ENCODE peak calls at places on chromosomes 12 and 14, in ten cellular contexts. Y is mucosa of descending colon; A is CD8-positive, alpha-beta T cell; J is gastrocnemius medialis; Q is mesenchymal stem cell; F is A549; H is SJCRH30; T is CD4-positive, alpha-beta memory T cell; G is PC-9; Z is K562. V is an unnamed sample. For H3K4me1 and H3K9me3, the result is how much of the 10 kb centered on the place peaks cover.

GRCh38 chr14:105974902-105975301 is 448.5 kb downstream of the TMEM121 start:
- DNase-seq in Y (peak), A (peak), J (no peak), Q (no peak), F (no peak), H (peak), T (peak), G (no peak), Z (peak), V (peak)

GRCh38 chr12:62466018-62466595 is 519 bp upstream of the MON2 start:
- DNase-seq in Y (peak), A (peak), J (peak), Q (peak), F (peak), H (peak), T (no peak), G (peak), Z (peak), V (peak)

GRCh38 chr14:71932229-71932951 is at the start of gene RGS6:
- DNase-seq in Y (peak), A (no peak), J (no peak), Q (no peak), F (no peak), H (no peak), T (no peak), G (no peak), Z (no peak), V (peak)

GRCh38 chr14:105911006-105911847 is 384.8 kb downstream of the TMEM121 start:
- DNase-seq in Y (no peak), A (no peak), J (no peak), Q (no peak), F (no peak), H (no peak), T (no peak), G (no peak), Z (no peak), V (no peak)

GRCh38 chr14:102479777-102480176 is 29.8 kb downstream of the ANKRD9 start:
- DNase-seq in Y (peak), A (no peak), J (peak), Q (peak), F (no peak), H (no peak), T (no peak), G (no peak), Z (no peak), V (peak)

GRCh38 chr12:110874781-110875180 is 28.0 kb downstream of the CCDC63 start:
- DNase-seq in Y (no peak), A (no peak), J (no peak), Q (no peak), F (no peak), H (no peak), T (no peak), G (no peak), Z (no peak), V (no peak)

GRCh38 chr14:100293497-100294212 is 12.6 kb downstream of the SLC25A29 start:
- DNase-seq in Y (no peak), A (no peak), J (peak), Q (no peak), F (no peak), H (no peak), T (no peak), G (no peak), Z (no peak), V (no peak)

GRCh38 chr14:93619176-93619793 is 169.0 kb downstream of the PRIMA1 start:
- DNase-seq in Y (peak), A (no peak), J (no peak), Q (peak), F (peak), H (peak), T (no peak), G (peak), Z (peak), V (peak)

GRCh38 chr14:94748667-94749347 is 21.1 kb downstream of the GSC start:
- DNase-seq in Y (peak), A (no peak), J (no peak), Q (no peak), F (peak), H (peak), T (no peak), G (peak), Z (peak), V (peak)

GRCh38 chr14:22391908-22392307 is 197.1 kb downstream of the DAD1 start:
- DNase-seq in Y (peak), A (no peak), J (no peak), Q (peak), F (peak), H (peak), T (no peak), G (peak), Z (peak), V (peak)

GRCh38 chr12:67456281-67456918 is 187.2 kb downstream of the CAND1 start:
- DNase-seq in Y (no peak), A (no peak), J (no peak), Q (peak), F (no peak), H (peak), T (no peak), G (peak), Z (no peak), V (no peak)

GRCh38 chr14:29005647-29006046 is 239.1 kb downstream of the FOXG1 start:
- DNase-seq in Y (no peak), A (no peak), J (no peak), Q (no peak), F (no peak), H (no peak), T (no peak), G (no peak), Z (no peak), V (no peak)

GRCh38 chr14:72599579-72600470 is 294.1 kb downstream of the DPF3 start:
- DNase-seq in Y (no peak), A (no peak), J (no peak), Q (no peak), F (no peak), H (no peak), T (no peak), G (no peak), Z (peak), V (peak)

GRCh38 chr12:54016478-54016964 is 7.7 kb downstream of the HOXC8 start:
- DNase-seq in Y (peak), A (no peak), J (no peak), Q (peak), F (peak), H (peak), T (no peak), G (no peak), Z (no peak), V (peak)

GRCh38 chr14:30521899-30522736 is 36.8 kb upstream of the G2E3 start:
- DNase-seq in Y (no peak), A (no peak), J (no peak), Q (peak), F (peak), H (peak), T (peak), G (no peak), Z (peak), V (no peak)

GRCh38 chr12:111636209-111636928 is 37.3 kb upstream of the ATXN2 start:
- DNase-seq in Y (peak), A (no peak), J (peak), Q (no peak), F (no peak), H (peak), T (no peak), G (no peak), Z (peak), V (peak)

GRCh38 chr12:41739066-41739465 is 405.6 kb downstream of the GXYLT1 start:
- DNase-seq in Y (no peak), A (no peak), J (no peak), Q (no peak), F (no peak), H (no peak), T (no peak), G (no peak), Z (no peak), V (no peak)

GRCh38 chr12:82474798-82475184 is 116.5 kb downstream of the METTL25 start:
- DNase-seq in Y (no peak), A (no peak), J (no peak), Q (no peak), F (no peak), H (no peak), T (no peak), G (no peak), Z (no peak), V (no peak)

GRCh38 chr14:36690301-36691020 is 28.8 kb downstream of the PAX9 start:
- DNase-seq in Y (no peak), A (no peak), J (no peak), Q (peak), F (peak), H (no peak), T (no peak), G (peak), Z (no peak), V (no peak)

GRCh38 chr12:52455818-52456217 is 3.9 kb upstream of the KRT6B start:
- DNase-seq in Y (no peak), A (no peak), J (no peak), Q (no peak), F (no peak), H (no peak), T (no peak), G (no peak), Z (no peak), V (no peak)

GRCh38 chr12:96396914-96397313 is 3.3 kb downstream of the CDK17 start:
- DNase-seq in Y (no peak), A (no peak), J (no peak), Q (no peak), F (no peak), H (no peak), T (no peak), G (no peak), Z (no peak), V (no peak)
- H3K4me1 ChIP-seq in Y (under half), A (under half), J (under half), Q (under half), F (under half), H (under half), T (half or more), G (under half), Z (under half), V (under half)

GRCh38 chr14:104393199-104393897 is 186.2 kb upstream of the C14orf180 start:
- DNase-seq in Y (no peak), A (no peak), J (no peak), Q (no peak), F (no peak), H (no peak), T (no peak), G (no peak), Z (no peak), V (peak)

GRCh38 chr14:104395276-104395675 is 184.3 kb upstream of the C14orf180 start:
- DNase-seq in Y (no peak), A (no peak), J (no peak), Q (no peak), F (no peak), H (no peak), T (no peak), G (no peak), Z (no peak), V (no peak)

GRCh38 chr14:104392396-104393198 is 187.0 kb upstream of the C14orf180 start:
- DNase-seq in Y (no peak), A (peak), J (no peak), Q (no peak), F (no peak), H (no peak), T (no peak), G (no peak), Z (no peak), V (no peak)

GRCh38 chr14:104394606-104394910 is 185.0 kb upstream of the C14orf180 start:
- DNase-seq in Y (no peak), A (peak), J (no peak), Q (no peak), F (no peak), H (no peak), T (no peak), G (no peak), Z (no peak), V (peak)

GRCh38 chr14:104393898-104394605 is 185.5 kb upstream of the C14orf180 start:
- DNase-seq in Y (peak), A (peak), J (peak), Q (no peak), F (no peak), H (peak), T (peak), G (no peak), Z (no peak), V (peak)
- H3K9me3 ChIP-seq in Y (under half), A (under half), J (under half), Q (under half), F (under half), H (under half), T (under half), G (under half), Z (under half), V (under half)

GRCh38 chr14:20583142-20583541 is 4.7 kb downstream of the RNASE11 start:
- DNase-seq in Y (no peak), A (no peak), J (no peak), Q (no peak), F (no peak), H (no peak), T (no peak), G (no peak), Z (no peak), V (no peak)

GRCh38 chr14:20578784-20579502 is 8.9 kb downstream of the RNASE11 start:
- DNase-seq in Y (no peak), A (no peak), J (no peak), Q (no peak), F (no peak), H (no peak), T (no peak), G (no peak), Z (peak), V (no peak)

GRCh38 chr14:20587489-20588154 is at the start of gene RNASE11:
- DNase-seq in Y (no peak), A (no peak), J (no peak), Q (no peak), F (no peak), H (no peak), T (no peak), G (no peak), Z (no peak), V (no peak)

GRCh38 chr14:20580242-20580641 is 7.6 kb downstream of the RNASE11 start:
- DNase-seq in Y (no peak), A (no peak), J (no peak), Q (no peak), F (no peak), H (no peak), T (no peak), G (no peak), Z (peak), V (no peak)

GRCh38 chr14:20583908-20584307 is 3.9 kb downstream of the RNASE11 start:
- DNase-seq in Y (no peak), A (no peak), J (no peak), Q (no peak), F (no peak), H (no peak), T (no peak), G (no peak), Z (no peak), V (no peak)
- H3K4me1 ChIP-seq in Y (under half), A (under half), J (under half), Q (under half), F (under half), H (under half), T (under half), G (under half), Z (under half), V (under half)

GRCh38 chr12:38155526-38156496 is 160.8 kb upstream of the ALG10B start:
- DNase-seq in Y (no peak), A (no peak), J (no peak), Q (no peak), F (no peak), H (no peak), T (no peak), G (no peak), Z (no peak), V (no peak)
- H3K9me3 ChIP-seq in Y (under half), A (under half), J (under half), Q (under half), F (under half), H (under half), T (under half), G (under half), Z (under half), V (under half)

DNA sequence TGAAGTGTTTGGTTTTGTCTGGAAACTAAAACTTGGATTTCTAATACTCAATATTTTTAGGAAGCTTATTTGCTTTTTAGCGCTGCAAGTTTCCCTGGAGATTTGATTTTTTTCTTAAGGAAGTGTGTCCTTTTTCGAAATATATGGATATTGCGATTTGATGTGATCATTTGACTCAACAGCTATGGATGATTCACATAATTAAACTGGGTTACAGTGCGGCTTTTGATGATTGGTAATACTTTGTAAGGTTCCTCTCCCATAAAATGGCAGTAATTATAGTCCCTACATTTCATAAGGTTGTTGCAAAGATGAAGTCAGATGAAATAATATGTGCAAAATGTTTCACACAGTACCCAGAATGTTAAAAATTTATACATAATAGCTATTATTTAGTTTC is 13.1 kb downstream of the LDHB start:
- DNase-seq in Y (no peak), A (no peak), J (no peak), Q (no peak), F (no peak), H (no peak), T (no peak), G (no peak), Z (no peak), V (no peak)
- H3K4me1 ChIP-seq in Y (under half), A (half or more), J (under half), Q (under half), F (half or more), H (under half), T (half or more), G (under half), Z (under half), V (under half)

GRCh38 chr12:94421868-94422740 is 37.6 kb downstream of the CEP83 start:
- DNase-seq in Y (no peak), A (no peak), J (no peak), Q (no peak), F (no peak), H (no peak), T (no peak), G (no peak), Z (no peak), V (no peak)
- H3K9me3 ChIP-seq in Y (under half), A (under half), J (under half), Q (under half), F (under half), H (under half), T (under half), G (under half), Z (under half), V (under half)

GRCh38 chr12:1529862-1530591 is 64.4 kb downstream of the FBXL14 start:
- DNase-seq in Y (no peak), A (no peak), J (no peak), Q (peak), F (no peak), H (peak), T (no peak), G (peak), Z (peak), V (no peak)
- H3K4me1 ChIP-seq in Y (under half), A (under half), J (under half), Q (under half), F (under half), H (under half), T (under half), G (under half), Z (under half), V (under half)

GRCh38 chr12:34604631-34605509 is 582.6 kb downstream of the ALG10 start:
- DNase-seq in Y (no peak), A (no peak), J (no peak), Q (no peak), F (no peak), H (no peak), T (no peak), G (no peak), Z (no peak), V (no peak)
- H3K9me3 ChIP-seq in Y (half or more), A (under half), J (under half), Q (under half), F (under half), H (under half), T (under half), G (under half), Z (under half), V (under half)

V was measured in BE2C.